ENCODE peak calls at places on chromosome 1, in four cellular contexts. V is neural progenitor cell; X is CD8-positive, alpha-beta memory T cell; L is cardiac muscle cell. T is an unnamed sample.

GRCh38 chr1:228988655-228989054 is 253.4 kb downstream of the RHOU start:
- DNase-seq in V (no peak), X (no peak), L (peak; percentile 21), T (no peak)

GRCh38 chr1:184910596-184910995 is 63.7 kb downstream of the NIBAN1 start:
- DNase-seq in V (peak; percentile 62), X (no peak), L (peak; percentile 86), T (peak; percentile 31)

GRCh38 chr1:214404154-214404553 is 123.2 kb downstream of the SMYD2 start:
- DNase-seq in V (no peak), X (no peak), L (peak; percentile 79), T (no peak)

GRCh38 chr1:209884249-209884648 is 53.8 kb upstream of the SYT14 start:
- DNase-seq in V (no peak), X (no peak), L (no peak), T (no peak)

GRCh38 chr1:20320734-20321133 is 30.1 kb downstream of the VWA5B1 start:
- DNase-seq in V (no peak), X (no peak), L (no peak), T (no peak)

GRCh38 chr1:202127836-202128622 is 5.3 kb downstream of the GPR37L1 start:
- DNase-seq in V (no peak), X (no peak), L (no peak), T (no peak)

GRCh38 chr1:94803517-94804441 is 16.4 kb upstream of the SLC44A3 start:
- DNase-seq in V (no peak), X (no peak), L (peak; percentile 55), T (no peak)

GRCh38 chr1:96159379-96159778 is 562.2 kb upstream of the PTBP2 start:
- DNase-seq in V (no peak), X (no peak), L (no peak), T (no peak)

GRCh38 chr1:40270152-40270834 is 12.3 kb downstream of the ZMPSTE24 start:
- DNase-seq in V (no peak), X (no peak), L (peak; percentile 14), T (no peak)

GRCh38 chr1:107842241-107842640 is 122.7 kb downstream of the VAV3 start:
- DNase-seq in V (no peak), X (no peak), L (no peak), T (no peak)

GRCh38 chr1:33111965-33112364 is 31.0 kb downstream of the AZIN2 start:
- DNase-seq in V (no peak), X (no peak), L (peak; percentile 51), T (no peak)

GRCh38 chr1:105934806-105935205 is 1121.7 kb upstream of the PRMT6 start:
- DNase-seq in V (no peak), X (no peak), L (no peak), T (no peak)

GRCh38 chr1:63124666-63125191 is 197.6 kb upstream of the FOXD3 start:
- DNase-seq in V (no peak), X (no peak), L (peak; percentile 91), T (peak; percentile 63)

GRCh38 chr1:150186789-150187559 is 37.3 kb downstream of the PLEKHO1 start:
- DNase-seq in V (peak; percentile 65), X (no peak), L (peak; percentile 65), T (no peak)

GRCh38 chr1:61332196-61332753 is 249.9 kb downstream of the NFIA start:
- DNase-seq in V (no peak), X (no peak), L (peak; percentile 40), T (no peak)

GRCh38 chr1:61330018-61330417 is 247.7 kb downstream of the NFIA start:
- DNase-seq in V (no peak), X (no peak), L (no peak), T (no peak)

GRCh38 chr1:61330571-61330970 is 248.2 kb downstream of the NFIA start:
- DNase-seq in V (no peak), X (no peak), L (no peak), T (no peak)

GRCh38 chr1:61334718-61335589 is 252.6 kb downstream of the NFIA start:
- DNase-seq in V (no peak), X (no peak), L (peak; percentile 91), T (no peak)

GRCh38 chr1:61332796-61333195 is 250.4 kb downstream of the NFIA start:
- DNase-seq in V (no peak), X (no peak), L (no peak), T (no peak)
- H3K4me3 ChIP-seq in V (no peak overlapping the region), X (no peak overlapping the region), L (no peak overlapping the region), T (no peak overlapping the region)

GRCh38 chr1:3135746-3136455 is 66.9 kb downstream of the PRDM16 start:
- DNase-seq in V (peak; percentile 50), X (no peak), L (no peak), T (no peak)
- H3K4me3 ChIP-seq in V (no peak overlapping the region), X (no peak overlapping the region), L (no peak overlapping the region), T (no peak overlapping the region)

GRCh38 chr1:51616490-51616889 is 402 bp upstream of the OSBPL9 start:
- DNase-seq in V (no peak), X (no peak), L (no peak), T (no peak)
- H3K4me3 ChIP-seq in V (peak overlapping the region; percentile 72), X (no peak overlapping the region), L (peak overlapping the region; percentile 74), T (peak overlapping the region; percentile 13)

DNA sequence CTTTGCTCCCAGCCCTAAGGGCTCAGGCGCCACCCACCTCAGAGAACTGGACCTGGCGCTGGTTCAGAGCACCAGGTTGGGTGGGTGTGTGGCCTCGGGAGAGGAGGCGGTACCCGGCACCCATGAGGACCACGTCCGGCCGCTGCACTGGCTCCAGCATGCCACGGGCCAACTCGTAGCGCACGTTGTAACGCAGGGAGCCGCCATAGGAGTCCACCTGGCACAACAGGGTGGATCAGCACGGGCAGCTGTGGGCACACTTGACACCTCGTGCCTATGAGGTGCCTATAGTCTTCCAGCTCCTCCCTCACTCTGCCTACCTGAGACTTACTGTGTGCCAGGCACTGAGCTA is 56.5 kb downstream of the HSPG2 start:
- DNase-seq in V (no peak), X (no peak), L (no peak), T (no peak)
- H3K4me3 ChIP-seq in V (no peak overlapping the region), X (no peak overlapping the region), L (no peak overlapping the region), T (no peak overlapping the region)

T was measured in skeletal muscle cell.